ENCODE peak calls at places on chromosome 16, in eight cellular contexts. W is heart right ventricle, L is A673, T is cardiac muscle cell, V is uterus, N is psoas muscle, B is left ventricle myocardium inferior, D is neural progenitor cell. G is an unnamed sample. For H3K36me3, the result is how much of the 10 kb centered on the place peaks cover.

GRCh38 chr16:76125871-76126270 is 151.3 kb upstream of the CNTNAP4 start:
- DNase-seq in W (no peak), L (no peak), T (no peak), V (no peak), N (no peak), B (no peak), D (no peak), G (no peak)

GRCh38 chr16:89036776-89037175 is 56.9 kb upstream of the ACSF3 start:
- DNase-seq in W (peak), L (no peak), T (no peak), V (no peak), N (no peak), B (no peak), D (no peak), G (no peak)

GRCh38 chr16:1630450-1631213 is 18.5 kb downstream of the CRAMP1 start:
- DNase-seq in W (no peak), L (no peak), T (no peak), V (no peak), N (no peak), B (no peak), D (no peak), G (no peak)

GRCh38 chr16:19683453-19684236 is 34.4 kb downstream of the KNOP1 start:
- DNase-seq in W (no peak), L (no peak), T (no peak), V (no peak), N (no peak), B (no peak), D (no peak), G (no peak)

GRCh38 chr16:80463303-80463702 is 77.5 kb upstream of the DYNLRB2 start:
- DNase-seq in W (no peak), L (no peak), T (no peak), V (no peak), N (no peak), B (no peak), D (no peak), G (no peak)

GRCh38 chr16:75647138-75647491 is 350 bp downstream of the KARS1 start:
- DNase-seq in W (no peak), L (no peak), T (no peak), V (no peak), N (no peak), B (no peak), D (no peak), G (no peak)

GRCh38 chr16:89136931-89137330 is 34.6 kb upstream of the CDH15 start:
- DNase-seq in W (no peak), L (no peak), T (no peak), V (no peak), N (no peak), B (no peak), D (no peak), G (no peak)

GRCh38 chr16:71927383-71927782 is 32.1 kb downstream of the IST1 start:
- DNase-seq in W (peak), L (peak), T (peak), V (peak), N (no peak), B (peak), D (no peak), G (peak)

GRCh38 chr16:50372611-50373344 is 4.0 kb upstream of the BRD7 start:
- DNase-seq in W (peak), L (no peak), T (peak), V (no peak), N (peak), B (peak), D (no peak), G (peak)

GRCh38 chr16:80896778-80897177 is 92.4 kb upstream of the CDYL2 start:
- DNase-seq in W (no peak), L (no peak), T (no peak), V (no peak), N (no peak), B (no peak), D (no peak), G (no peak)

GRCh38 chr16:55641430-55642056 is 14.2 kb upstream of the SLC6A2 start:
- DNase-seq in W (no peak), L (no peak), T (no peak), V (no peak), N (no peak), B (no peak), D (no peak), G (no peak)

GRCh38 chr16:55643161-55643970 is 12.4 kb upstream of the SLC6A2 start:
- DNase-seq in W (no peak), L (no peak), T (peak), V (no peak), N (no peak), B (no peak), D (no peak), G (no peak)

GRCh38 chr16:55645986-55646385 is 9.8 kb upstream of the SLC6A2 start:
- DNase-seq in W (no peak), L (no peak), T (no peak), V (no peak), N (no peak), B (no peak), D (no peak), G (no peak)

GRCh38 chr16:55640714-55641327 is 15.0 kb upstream of the SLC6A2 start:
- DNase-seq in W (no peak), L (no peak), T (no peak), V (no peak), N (no peak), B (no peak), D (no peak), G (no peak)

GRCh38 chr16:55642611-55643010 is 13.2 kb upstream of the SLC6A2 start:
- DNase-seq in W (no peak), L (no peak), T (no peak), V (no peak), N (no peak), B (no peak), D (no peak), G (no peak)
- TF ChIP-seq CTCF in W (no peak), L (no peak), T (no peak), V (no peak), N (no peak), B (no peak), D (no peak), G (no peak)

GRCh38 chr16:4664538-4665418 is 28.6 kb upstream of the NUDT16L1 start:
- DNase-seq in W (no peak), L (no peak), T (no peak), V (peak), N (peak), B (peak), D (no peak), G (no peak)

GRCh38 chr16:4667203-4667983 is 26.0 kb upstream of the NUDT16L1 start:
- DNase-seq in W (no peak), L (no peak), T (no peak), V (no peak), N (no peak), B (no peak), D (no peak), G (no peak)

GRCh38 chr16:4668313-4668960 is 24.9 kb upstream of the NUDT16L1 start:
- DNase-seq in W (no peak), L (no peak), T (no peak), V (no peak), N (no peak), B (no peak), D (no peak), G (no peak)

GRCh38 chr16:4663756-4664465 is 29.5 kb upstream of the NUDT16L1 start:
- DNase-seq in W (no peak), L (no peak), T (no peak), V (no peak), N (peak), B (peak), D (no peak), G (peak)

GRCh38 chr16:4666537-4667202 is 26.7 kb upstream of the NUDT16L1 start:
- DNase-seq in W (no peak), L (no peak), T (no peak), V (no peak), N (no peak), B (no peak), D (no peak), G (no peak)
- H3K36me3 ChIP-seq in W (half or more), L (under half), T (under half), V (under half), N (under half), B (half or more), D (under half), G (under half)

GRCh38 chr16:82748026-82748425 is 121.3 kb downstream of the CDH13 start:
- DNase-seq in W (peak), L (peak), T (no peak), V (peak), N (peak), B (peak), D (no peak), G (no peak)
- TF ChIP-seq CTCF in W (peak), L (peak), T (peak), V (no peak), N (no peak), B (peak), D (no peak), G (no peak)

GRCh38 chr16:27522173-27522707 is 27.5 kb downstream of the GTF3C1 start:
- DNase-seq in W (no peak), L (no peak), T (no peak), V (no peak), N (no peak), B (no peak), D (no peak), G (no peak)
- H3K36me3 ChIP-seq in W (half or more), L (under half), T (under half), V (under half), N (under half), B (half or more), D (under half), G (under half)

GRCh38 chr16:30395992-30396560 is 856 bp downstream of the ZNF48 start:
- DNase-seq in W (no peak), L (peak), T (no peak), V (no peak), N (no peak), B (no peak), D (no peak), G (no peak)

GRCh38 chr16:30397776-30398659 is 2.8 kb downstream of the ZNF48 start:
- DNase-seq in W (no peak), L (no peak), T (no peak), V (no peak), N (peak), B (no peak), D (no peak), G (no peak)

GRCh38 chr16:30394603-30395154 is 541 bp upstream of the ZNF48 start:
- DNase-seq in W (no peak), L (no peak), T (peak), V (no peak), N (no peak), B (no peak), D (peak), G (no peak)

GRCh38 chr16:30397056-30397455 is 1.8 kb downstream of the ZNF48 start:
- DNase-seq in W (no peak), L (no peak), T (no peak), V (no peak), N (no peak), B (no peak), D (no peak), G (no peak)

GRCh38 chr16:30395155-30395991 is at the start of gene ZNF48:
- DNase-seq in W (peak), L (peak), T (peak), V (peak), N (peak), B (peak), D (peak), G (peak)
- TF ChIP-seq CTCF in W (peak), L (no peak), T (no peak), V (peak), N (peak), B (peak), D (peak), G (no peak)

DNA sequence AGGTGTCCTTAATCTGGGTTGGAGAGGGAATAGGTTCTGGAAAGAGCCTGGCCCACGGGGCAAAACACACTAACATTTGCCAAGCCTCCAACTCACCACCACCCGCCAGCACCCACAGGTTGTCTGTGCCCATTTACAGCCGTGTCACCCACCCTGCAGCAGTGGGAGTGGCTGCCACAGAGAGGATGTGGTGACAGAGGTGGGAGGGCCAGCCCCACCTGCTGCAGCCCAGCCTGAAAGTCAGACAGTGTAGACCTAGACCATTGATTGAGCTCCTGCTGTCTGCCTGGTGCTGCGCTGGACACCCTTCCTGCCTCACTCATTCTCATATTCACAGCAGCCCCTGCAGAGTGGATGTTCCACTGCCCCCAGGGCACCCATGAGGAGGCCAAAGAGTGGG is 44.7 kb downstream of the IL21R start:
- DNase-seq in W (no peak), L (no peak), T (no peak), V (no peak), N (no peak), B (no peak), D (no peak), G (no peak)
- H3K36me3 ChIP-seq in W (under half), L (under half), T (under half), V (under half), N (under half), B (under half), D (under half), G (under half)

GRCh38 chr16:85750827-85751641 is at the start of gene C16orf74:
- DNase-seq in W (peak), L (peak), T (peak), V (no peak), N (no peak), B (peak), D (peak), G (no peak)
- TF ChIP-seq CTCF in W (no peak), L (no peak), T (no peak), V (no peak), N (no peak), B (peak), D (no peak), G (no peak)

DNA sequence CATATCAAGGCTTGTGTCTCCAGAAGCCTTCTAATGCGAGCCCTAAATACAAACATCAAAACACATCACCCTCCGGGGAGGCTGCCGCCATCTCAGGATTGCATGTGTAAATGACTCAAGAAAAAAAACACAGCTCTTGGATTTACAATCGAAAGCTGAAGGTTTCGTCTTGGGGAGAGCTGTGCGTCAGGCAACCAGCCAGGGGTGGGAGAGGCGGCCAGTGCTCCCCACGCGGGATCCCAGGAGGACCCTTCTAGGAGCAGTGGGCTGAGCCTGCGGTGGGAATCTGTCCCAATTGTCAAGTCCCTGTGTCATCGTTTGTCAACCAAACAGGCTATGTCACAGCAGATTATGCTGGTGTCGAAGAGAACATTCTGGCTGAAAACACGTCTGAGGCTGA is 209.7 kb downstream of the ABCC12 start:
- DNase-seq in W (no peak), L (no peak), T (no peak), V (no peak), N (no peak), B (no peak), D (no peak), G (no peak)
- H3K36me3 ChIP-seq in W (under half), L (under half), T (under half), V (under half), N (under half), B (under half), D (under half), G (under half)

GRCh38 chr16:23510154-23510914 is at the start of gene GGA2:
- DNase-seq in W (peak), L (peak), T (peak), V (peak), N (peak), B (peak), D (peak), G (peak)
- TF ChIP-seq CTCF in W (no peak), L (no peak), T (no peak), V (peak), N (peak), B (peak), D (no peak), G (no peak)

G was measured in sigmoid colon.